ENCODE peak calls at places on chromosomes 1 and 21, in four cellular contexts. I is left ventricle myocardium inferior, G is thyroid gland, W is BE2C. Z is an unnamed sample.

GRCh38 chr1:225906467-225906866 is 17.5 kb upstream of the LEFTY1 start:
- DNase-seq in I (no peak), G (no peak), W (no peak), Z (no peak)

GRCh38 chr1:5709976-5710375 is 282.2 kb downstream of the NPHP4 start:
- DNase-seq in G (no peak), I (no peak), W (no peak), Z (no peak)

GRCh38 chr1:30882678-30883388 is 25.7 kb downstream of the SDC3 start:
- DNase-seq in W (no peak), G (no peak), I (no peak), Z (peak)

GRCh38 chr1:245156041-245156735 is 1.4 kb downstream of the KIF26B start:
- DNase-seq in G (peak), W (peak), I (peak), Z (peak)

GRCh38 chr1:203219934-203220333 is 9.5 kb downstream of the CHIT1 start:
- DNase-seq in I (no peak), W (no peak), G (no peak), Z (no peak)

GRCh38 chr1:67674260-67675011 is 10.6 kb upstream of the GADD45A start:
- DNase-seq in G (no peak), I (peak), W (peak), Z (peak)

GRCh38 chr1:35714921-35715567 is 3.6 kb downstream of the C1orf216 start:
- DNase-seq in W (no peak), G (no peak), I (no peak), Z (no peak)

GRCh38 chr1:43952731-43953350 is 6.1 kb downstream of the IPO13 start:
- DNase-seq in W (no peak), I (no peak), G (no peak), Z (no peak)

GRCh38 chr1:47587891-47588582 is 150.2 kb downstream of the FOXD2 start:
- DNase-seq in G (peak), W (peak), I (no peak), Z (peak)

GRCh38 chr1:47580451-47580980 is 142.7 kb downstream of the FOXD2 start:
- DNase-seq in I (no peak), G (no peak), W (no peak), Z (no peak)

GRCh38 chr1:47584249-47584648 is 146.4 kb downstream of the FOXD2 start:
- DNase-seq in I (no peak), W (no peak), G (no peak), Z (peak)

GRCh38 chr1:47582891-47583608 is 145.2 kb downstream of the FOXD2 start:
- DNase-seq in W (no peak), G (no peak), I (no peak), Z (peak)

DNA sequence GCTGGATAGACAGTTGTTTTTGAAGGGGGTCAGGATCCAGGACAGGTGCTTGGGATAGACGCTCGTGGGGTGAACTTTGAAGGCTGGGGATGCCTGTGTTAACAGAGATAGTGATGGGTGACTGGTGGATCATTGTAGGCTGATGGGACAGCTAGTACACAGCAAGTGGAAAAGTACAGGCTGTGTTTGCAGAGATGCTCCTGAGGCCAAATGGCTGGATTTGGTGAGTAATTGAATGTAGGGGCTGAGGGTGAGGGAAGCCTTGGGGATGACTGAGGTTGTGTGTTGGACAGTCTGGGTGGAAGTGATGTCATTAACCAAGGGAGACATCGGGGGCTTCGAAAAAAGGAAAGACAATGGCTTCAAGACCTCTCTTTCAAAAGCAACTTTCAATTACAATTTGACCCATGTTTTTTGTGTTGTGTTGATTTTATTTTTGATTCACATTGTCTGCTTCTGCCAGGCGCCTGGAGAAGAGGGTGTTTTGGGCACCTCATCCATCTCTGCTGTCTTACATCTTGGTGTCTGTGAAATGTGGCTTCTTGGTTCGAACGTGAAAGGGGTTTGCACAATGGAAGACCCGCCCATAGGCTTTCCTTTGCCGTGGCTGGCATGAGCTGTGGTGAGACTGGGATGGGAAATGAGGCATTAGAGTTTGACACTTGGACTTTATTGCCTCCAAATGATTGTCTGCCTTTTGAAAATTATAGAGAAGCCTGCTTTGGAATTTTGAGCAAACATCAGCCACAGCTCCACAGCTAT is 147.5 kb downstream of the FOXD2 start:
- DNase-seq in W (no peak), I (no peak), G (no peak), Z (no peak)
- TF ChIP-seq CTCF in W (no peak), I (no peak), G (no peak), Z (no peak)

DNA sequence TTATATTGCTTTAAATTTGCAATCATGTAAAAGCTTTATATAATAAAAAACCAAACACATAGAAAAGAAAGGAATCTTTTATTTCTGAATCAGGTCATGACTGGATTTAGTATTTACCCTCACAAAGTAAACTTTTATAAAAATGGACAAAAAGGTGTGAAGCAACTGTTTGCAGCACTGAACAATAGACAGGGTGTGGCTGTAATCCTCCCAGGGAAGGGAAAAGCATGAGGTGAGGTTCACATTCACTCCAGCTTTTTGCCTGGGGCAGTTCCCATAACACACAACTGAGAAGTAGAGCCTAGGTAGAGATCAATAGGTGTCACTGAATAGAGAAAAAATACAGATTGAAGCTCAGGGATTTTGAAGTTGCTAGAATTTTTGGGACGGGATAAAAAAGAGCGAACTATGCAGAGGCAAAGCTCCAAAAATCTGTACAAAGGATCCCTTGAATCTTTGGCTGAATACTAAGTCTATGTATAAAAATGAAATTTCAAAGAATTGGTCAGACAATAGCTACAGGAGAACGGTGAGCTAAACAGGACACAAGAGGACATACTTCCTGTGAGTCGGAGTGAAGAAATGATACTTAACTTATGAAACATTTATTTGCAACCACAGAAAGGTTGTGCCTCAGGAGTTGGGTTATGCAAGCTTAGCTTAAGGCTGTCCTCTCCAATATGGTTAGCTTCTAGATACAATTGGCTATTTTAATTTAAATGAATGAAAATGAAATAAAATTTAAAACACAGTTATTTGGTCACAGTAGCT is 162.0 kb upstream of the ZP4 start:
- DNase-seq in I (no peak), G (no peak), W (no peak), Z (no peak)
- TF ChIP-seq CTCF in I (no peak), G (no peak), W (no peak), Z (no peak)

GRCh38 chr1:152967201-152967600 is 3.2 kb upstream of the SPRR4 start:
- DNase-seq in G (no peak), I (no peak), W (no peak), Z (no peak)
- TF ChIP-seq CTCF in G (no peak), I (no peak), W (no peak), Z (no peak)

GRCh38 chr1:160863422-160864131 is 890 bp upstream of the CD244 start:
- DNase-seq in I (peak), W (no peak), G (no peak), Z (peak)
- TF ChIP-seq CTCF in I (no peak), W (no peak), G (no peak), Z (no peak)

GRCh38 chr21:45289655-45290515 is 2.2 kb upstream of the POFUT2 start:
- DNase-seq in G (no peak), I (no peak), W (peak), Z (no peak)
- TF ChIP-seq CTCF in G (no peak), I (no peak), W (peak), Z (no peak)

DNA sequence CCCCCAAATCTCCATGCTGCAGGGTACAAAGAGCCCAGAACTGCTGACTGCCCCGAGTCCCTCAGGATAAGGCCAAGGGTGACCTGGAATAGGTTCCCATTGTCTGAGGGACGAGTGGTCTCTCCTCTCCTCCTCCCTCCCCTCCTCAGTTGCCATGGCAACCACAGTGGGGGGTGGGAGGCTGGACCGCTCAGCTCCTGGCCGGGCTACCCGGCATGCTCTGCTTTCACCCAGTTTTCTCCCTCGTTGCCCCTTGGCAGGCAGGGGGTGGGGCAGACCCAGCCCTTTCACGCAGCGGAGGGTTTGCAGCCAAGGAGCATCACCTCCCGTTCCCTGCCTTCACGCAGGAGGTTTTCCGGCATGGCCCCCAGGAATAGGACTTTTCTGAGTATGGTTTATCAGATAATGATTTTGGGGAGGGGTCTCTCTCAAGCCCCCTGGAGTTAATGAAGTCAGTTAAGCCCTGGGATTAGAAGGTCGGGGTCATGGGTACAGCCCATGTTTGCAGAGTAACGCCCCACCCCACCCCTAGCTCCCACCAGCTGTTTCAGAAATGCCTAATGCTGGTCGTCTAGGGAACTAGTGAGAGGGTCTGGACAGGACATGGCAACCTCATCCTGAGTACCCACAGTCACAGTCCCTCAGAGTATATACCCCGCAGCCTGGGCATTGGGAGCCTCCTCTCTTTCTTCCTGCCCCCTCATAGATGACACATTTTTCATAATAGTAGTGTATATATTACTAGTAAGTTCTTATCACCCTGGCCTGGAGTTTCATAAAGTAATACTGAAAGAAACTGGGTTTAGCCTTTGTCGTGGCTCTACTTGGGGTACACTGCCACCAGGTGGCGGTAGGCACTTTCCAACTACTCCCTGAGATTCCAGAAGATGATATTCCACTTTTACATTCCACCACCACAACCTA is 20.7 kb downstream of the C1QB start:
- DNase-seq in G (peak), I (peak), W (peak), Z (no peak)
- TF ChIP-seq CTCF in G (peak), I (peak), W (peak), Z (peak)

Z was measured in heart left ventricle.